ENCODE peak calls at places on chromosome 19, in ten cellular contexts. I is kidney, Z is colonic mucosa, X is aorta, O is left ventricle myocardium inferior, F is mesendoderm, Y is heart right ventricle, S is H1, C is AG04450, T is astrocyte. A is an unnamed sample.
A peak's percentile ranks its signal among the peaks of the same experiment; 100 is the strongest.

GRCh38 chr19:5141278-5141925 is 172.5 kb downstream of the KDM4B start:
- DNase-seq in I (peak; percentile 71), Z (no peak), X (no peak), O (no peak), F (no peak), Y (peak; percentile 8), S (no peak), C (no peak), T (peak; percentile 90), A (no peak)

GRCh38 chr19:38713227-38713649 is 31.0 kb downstream of the CAPN12 start:
- DNase-seq in I (no peak), Z (peak; percentile 52), X (no peak), O (peak; percentile 78), F (no peak), Y (peak; percentile 79), S (no peak), C (no peak), T (no peak), A (no peak)

GRCh38 chr19:7000816-7001215 is 20.4 kb downstream of the MBD3L2B start:
- DNase-seq in I (no peak), Z (no peak), X (no peak), O (no peak), F (no peak), Y (no peak), S (no peak), C (no peak), T (no peak), A (no peak)

GRCh38 chr19:40614595-40615411 is 13.6 kb downstream of the LTBP4 start:
- DNase-seq in I (peak; percentile 93), Z (peak; percentile 99), X (peak; percentile 91), O (peak; percentile 87), F (peak; percentile 99), Y (peak; percentile 82), S (peak; percentile 93), C (peak; percentile 96), T (peak; percentile 98), A (peak; percentile 79)

GRCh38 chr19:49189259-49189658 is 31.7 kb downstream of the TRPM4 start:
- DNase-seq in I (no peak), Z (no peak), X (no peak), O (no peak), F (no peak), Y (no peak), S (no peak), C (no peak), T (no peak), A (no peak)

GRCh38 chr19:19120308-19121156 is 17.7 kb downstream of the TMEM161A start:
- DNase-seq in I (peak; percentile 91), Z (peak; percentile 74), X (no peak), O (no peak), F (peak; percentile 99), Y (peak; percentile 48), S (peak; percentile 100), C (peak; percentile 59), T (peak; percentile 55), A (peak; percentile 70)

GRCh38 chr19:15479391-15480345 is at the start of gene PGLYRP2:
- DNase-seq in I (peak; percentile 66), Z (no peak), X (peak; percentile 72), O (no peak), F (no peak), Y (peak; percentile 29), S (no peak), C (no peak), T (no peak), A (no peak)

GRCh38 chr19:1450735-1451669 is 1.1 kb downstream of the APC2 start:
- DNase-seq in I (no peak), Z (no peak), X (no peak), O (no peak), F (no peak), Y (no peak), S (no peak), C (no peak), T (no peak), A (no peak)

GRCh38 chr19:4744451-4745170 is 21.0 kb upstream of the DPP9 start:
- DNase-seq in I (no peak), Z (no peak), X (no peak), O (no peak), F (no peak), Y (no peak), S (no peak), C (peak; percentile 73), T (peak; percentile 91), A (no peak)

GRCh38 chr19:43901395-43902390 is 33.4 kb downstream of the ZNF45 start:
- DNase-seq in I (peak; percentile 83), Z (peak; percentile 91), X (peak; percentile 89), O (peak; percentile 82), F (peak; percentile 94), Y (peak; percentile 76), S (peak; percentile 88), C (peak; percentile 66), T (peak; percentile 87), A (no peak)

GRCh38 chr19:50702870-50703829 is 16.5 kb downstream of the SHANK1 start:
- DNase-seq in I (peak; percentile 73), Z (no peak), X (no peak), O (no peak), F (no peak), Y (no peak), S (no peak), C (no peak), T (no peak), A (no peak)

GRCh38 chr19:20078696-20079095 is 896 bp downstream of the ZNF90 start:
- DNase-seq in I (peak; percentile 81), Z (peak; percentile 53), X (peak; percentile 78), O (peak; percentile 18), F (peak; percentile 55), Y (no peak), S (no peak), C (no peak), T (peak; percentile 18), A (no peak)

GRCh38 chr19:8473652-8474476 is 28.6 kb downstream of the PRAM1 start:
- DNase-seq in I (no peak), Z (no peak), X (no peak), O (no peak), F (no peak), Y (no peak), S (no peak), C (no peak), T (no peak), A (peak; percentile 84)

GRCh38 chr19:5137571-5138124 is 168.7 kb downstream of the KDM4B start:
- DNase-seq in I (peak; percentile 73), Z (no peak), X (no peak), O (no peak), F (peak; percentile 80), Y (no peak), S (peak; percentile 95), C (no peak), T (no peak), A (no peak)

GRCh38 chr19:20367811-20368294 is 197.7 kb downstream of the ZNF737 start:
- DNase-seq in I (no peak), Z (no peak), X (no peak), O (no peak), F (peak; percentile 97), Y (no peak), S (peak; percentile 62), C (no peak), T (no peak), A (peak; percentile 65)

GRCh38 chr19:54172413-54172763 is 572 bp downstream of the TMC4 start:
- DNase-seq in I (peak; percentile 81), Z (peak; percentile 66), X (no peak), O (no peak), F (no peak), Y (no peak), S (no peak), C (no peak), T (no peak), A (no peak)
- H3K27ac ChIP-seq in I (peak overlapping the region; percentile 72), Z (peak overlapping the region; percentile 66), X (no peak overlapping the region), O (peak overlapping the region; percentile 65), F (no peak overlapping the region), Y (peak overlapping the region; percentile 73), S (peak overlapping the region; percentile 21), C (no peak overlapping the region), T (no peak overlapping the region), A (no peak overlapping the region)

DNA sequence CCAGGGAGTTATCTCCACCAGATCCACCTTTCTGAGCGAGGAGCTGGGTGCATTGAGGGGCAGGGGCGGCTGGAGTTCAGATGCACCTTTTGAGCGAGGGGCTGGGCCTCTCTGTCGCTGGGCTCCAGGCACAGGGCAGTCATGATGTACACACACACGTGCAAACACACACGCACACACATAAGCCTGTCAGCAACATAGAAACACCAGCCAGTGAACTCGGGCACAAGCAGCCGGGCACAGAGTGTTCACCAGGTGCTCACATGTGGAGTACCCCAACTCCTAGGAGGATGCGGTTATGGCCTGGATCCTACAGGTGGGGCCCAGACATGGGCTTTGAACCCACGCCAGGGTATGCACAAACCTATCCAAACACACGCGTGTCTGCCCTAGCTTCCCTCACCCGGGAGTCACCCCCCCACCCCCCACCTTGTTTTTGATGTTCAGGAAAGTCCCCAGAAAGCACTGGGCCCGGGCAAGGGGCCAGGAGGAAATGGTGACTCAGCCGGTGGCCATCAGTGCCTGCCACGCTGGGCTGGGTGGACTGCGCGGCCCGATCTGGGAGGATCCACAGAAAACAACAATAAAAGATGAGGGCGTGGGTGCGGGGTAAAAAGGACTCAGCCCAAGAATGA is 13.3 kb downstream of the ARRDC2 start:
- DNase-seq in I (peak; percentile 98), Z (peak; percentile 87), X (peak; percentile 98), O (peak; percentile 91), F (no peak), Y (peak; percentile 90), S (no peak), C (no peak), T (peak; percentile 69), A (no peak)
- H3K27ac ChIP-seq in I (peak overlapping the region; percentile 74), Z (peak overlapping the region; percentile 43), X (peak overlapping the region; percentile 98), O (peak overlapping the region; percentile 98), F (no peak overlapping the region), Y (peak overlapping the region; percentile 95), S (no peak overlapping the region), C (no peak overlapping the region), T (peak overlapping the region; percentile 77), A (peak overlapping the region; percentile 86)

GRCh38 chr19:3623716-3624115 is 2.9 kb downstream of the CACTIN start:
- DNase-seq in I (peak; percentile 55), Z (no peak), X (no peak), O (no peak), F (no peak), Y (no peak), S (no peak), C (no peak), T (no peak), A (no peak)
- H3K27ac ChIP-seq in I (no peak overlapping the region), Z (no peak overlapping the region), X (no peak overlapping the region), O (no peak overlapping the region), F (no peak overlapping the region), Y (no peak overlapping the region), S (no peak overlapping the region), C (no peak overlapping the region), T (no peak overlapping the region), A (no peak overlapping the region)

DNA sequence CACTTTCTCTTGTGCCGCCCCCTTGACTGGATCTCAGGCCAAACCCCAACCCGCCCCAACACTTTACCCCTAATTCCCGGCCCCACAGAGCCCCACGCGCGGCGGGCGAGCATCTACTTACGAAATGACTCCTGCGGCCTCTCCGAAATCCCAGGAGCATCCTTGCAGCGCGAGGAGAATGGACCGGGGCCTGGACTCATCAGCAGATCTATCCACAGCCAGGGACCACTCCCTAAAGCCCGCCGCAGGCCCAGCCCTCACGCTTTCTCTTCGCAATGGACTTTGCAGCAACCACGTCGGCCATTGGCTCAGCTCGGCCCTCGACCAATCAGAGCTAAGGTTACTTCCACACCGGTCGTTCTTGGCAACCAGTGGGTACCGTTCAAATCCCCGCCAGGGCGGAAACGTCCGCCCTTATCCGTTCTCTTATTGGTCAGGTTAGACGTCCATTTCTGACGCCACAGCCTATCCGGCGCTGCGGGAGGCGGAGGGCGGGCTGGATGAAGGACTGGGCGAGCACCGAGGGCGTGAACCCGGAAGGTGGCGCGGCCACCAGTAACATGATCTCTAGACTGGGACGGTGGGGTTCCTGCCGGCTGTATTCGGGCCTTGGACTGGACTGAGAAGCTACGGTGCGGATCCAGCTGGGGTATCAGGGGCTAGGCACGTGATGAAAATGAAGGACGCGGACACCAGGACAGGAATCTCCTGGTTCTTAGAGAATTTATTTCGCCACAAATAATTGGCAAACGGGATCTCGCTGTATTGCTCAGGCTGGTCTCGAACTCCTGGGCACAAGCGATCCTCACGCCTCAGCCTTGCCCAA is at the start of the genes CEP89 and FAAP24:
- DNase-seq in I (peak; percentile 99), Z (peak; percentile 99), X (peak; percentile 98), O (peak; percentile 97), F (peak; percentile 100), Y (peak; percentile 96), S (peak; percentile 99), C (peak; percentile 99), T (peak; percentile 97), A (peak; percentile 99)
- H3K27ac ChIP-seq in I (peak within 1 kb of the TSS; percentile 68), Z (peak within 1 kb of the TSS; percentile 40), X (peak within 1 kb of the TSS; percentile 24), O (peak within 1 kb of the TSS; percentile 76), F (no peak within 1 kb of the TSS), Y (peak within 1 kb of the TSS; percentile 67), S (no peak within 1 kb of the TSS), C (peak within 1 kb of the TSS; percentile 47), T (peak within 1 kb of the TSS; percentile 71), A (peak within 1 kb of the TSS; percentile 35)